ENCODE peak calls at places on chromosome 14, in four cellular contexts. H is psoas muscle, Y is aorta, M is HFF-Myc. K is an unnamed sample.

GRCh38 chr14:56751471-56751870 is 58.8 kb downstream of the OTX2 start:
- DNase-seq in H (no peak), Y (no peak), M (no peak), K (no peak)

GRCh38 chr14:72060917-72061316 is 128.7 kb downstream of the RGS6 start:
- DNase-seq in Y (no peak), H (no peak), M (no peak), K (no peak)

GRCh38 chr14:71725802-71726638 is 206.2 kb upstream of the RGS6 start:
- DNase-seq in Y (no peak), M (peak; percentile 58), H (no peak), K (no peak)

GRCh38 chr14:102076793-102077759 is 9.8 kb downstream of the HSP90AA1 start:
- DNase-seq in M (no peak), H (peak; percentile 11), Y (no peak), K (no peak)

GRCh38 chr14:68060198-68060597 is 240.6 kb downstream of the RAD51B start:
- DNase-seq in H (no peak), Y (no peak), M (no peak), K (no peak)

GRCh38 chr14:22871962-22872832 is 657 bp downstream of the LRP10 start:
- DNase-seq in M (no peak), Y (peak; percentile 85), H (peak; percentile 86), K (no peak)

GRCh38 chr14:72828604-72829003 is 65.3 kb downstream of the DPF3 start:
- DNase-seq in M (no peak), Y (no peak), H (peak; percentile 58), K (no peak)

GRCh38 chr14:92366237-92366636 is 43.3 kb downstream of the SLC24A4 start:
- DNase-seq in Y (no peak), M (no peak), H (no peak), K (no peak)

GRCh38 chr14:36052063-36052462 is 124.5 kb downstream of the PTCSC3 start:
- DNase-seq in Y (no peak), M (no peak), H (no peak), K (no peak)

GRCh38 chr14:23550827-23551265 is 719 bp downstream of the ZFHX2 start:
- DNase-seq in H (no peak), Y (no peak), M (no peak), K (no peak)

GRCh38 chr14:68546839-68547238 is 246.0 kb downstream of the ZFP36L1 start:
- DNase-seq in M (no peak), Y (no peak), H (peak; percentile 66), K (peak; percentile 59)

GRCh38 chr14:32620724-32621123 is 291.6 kb downstream of the AKAP6 start:
- DNase-seq in H (no peak), Y (no peak), M (no peak), K (no peak)

GRCh38 chr14:50013198-50013918 is 103.0 kb downstream of the VCPKMT start:
- DNase-seq in Y (no peak), H (no peak), M (no peak), K (no peak)

GRCh38 chr14:99758121-99758871 is 34.9 kb upstream of the EML1 start:
- DNase-seq in M (peak; percentile 86), H (no peak), Y (peak; percentile 42), K (peak; percentile 86)

GRCh38 chr14:49314756-49315155 is 271.4 kb downstream of the RPS29 start:
- DNase-seq in M (no peak), H (no peak), Y (no peak), K (no peak)

GRCh38 chr14:38098074-38098846 is 109.4 kb upstream of the SSTR1 start:
- DNase-seq in M (no peak), H (no peak), Y (peak; percentile 34), K (peak; percentile 73)

GRCh38 chr14:92719421-92719820 is 29.0 kb downstream of the LGMN start:
- DNase-seq in M (no peak), H (no peak), Y (no peak), K (no peak)

GRCh38 chr14:97056086-97056485 is 258.9 kb downstream of the VRK1 start:
- DNase-seq in Y (no peak), H (no peak), M (no peak), K (no peak)

GRCh38 chr14:34069854-34070582 is 119.1 kb upstream of the EGLN3 start:
- DNase-seq in M (no peak), Y (no peak), H (no peak), K (no peak)

GRCh38 chr14:80211143-80212024 is at the start of gene DIO2:
- DNase-seq in Y (peak; percentile 65), H (peak; percentile 60), M (peak; percentile 17), K (no peak)

GRCh38 chr14:31339743-31340142 is 80.6 kb downstream of the HEATR5A start:
- DNase-seq in H (no peak), M (no peak), Y (no peak), K (no peak)

GRCh38 chr14:63727231-63727735 is 582 bp downstream of the SGPP1 start:
- DNase-seq in M (no peak), Y (peak; percentile 64), H (peak; percentile 73), K (no peak)

GRCh38 chr14:42994001-42994736 is 1387.5 kb downstream of the LRFN5 start:
- DNase-seq in H (no peak), M (peak; percentile 26), Y (no peak), K (peak; percentile 29)

GRCh38 chr14:34035177-34035933 is 84.5 kb upstream of the EGLN3 start:
- DNase-seq in Y (no peak), M (no peak), H (no peak), K (no peak)

GRCh38 chr14:24343795-24344660 is 4.2 kb upstream of the RIPK3 start:
- DNase-seq in H (no peak), M (no peak), Y (no peak), K (no peak)

GRCh38 chr14:93924592-93925355 is 2.4 kb upstream of the FAM181A start:
- DNase-seq in H (peak; percentile 34), M (no peak), Y (no peak), K (no peak)

GRCh38 chr14:85444685-85445084 is 85.3 kb upstream of the FLRT2 start:
- DNase-seq in H (no peak), Y (no peak), M (peak; percentile 33), K (no peak)

GRCh38 chr14:31194661-31195060 is 12.9 kb downstream of the HECTD1 start:
- DNase-seq in Y (no peak), H (no peak), M (no peak), K (no peak)

GRCh38 chr14:91731018-91731417 is 868 bp downstream of the CATSPERB start:
- DNase-seq in H (no peak), M (no peak), Y (no peak), K (no peak)

GRCh38 chr14:68627868-68628604 is 164.8 kb downstream of the ZFP36L1 start:
- DNase-seq in H (no peak), M (no peak), Y (peak; percentile 63), K (no peak)

GRCh38 chr14:47539065-47539464 is 136.3 kb downstream of the MDGA2 start:
- DNase-seq in H (no peak), Y (no peak), M (no peak), K (no peak)

GRCh38 chr14:56996721-56997399 is 186.6 kb upstream of the OTX2 start:
- DNase-seq in Y (no peak), H (no peak), M (no peak), K (no peak)

GRCh38 chr14:55109846-55110245 is 19.2 kb upstream of the LGALS3 start:
- DNase-seq in H (no peak), Y (no peak), M (no peak), K (no peak)

GRCh38 chr14:74571441-74571841 is 40.6 kb downstream of the LTBP2 start:
- DNase-seq in Y (peak; percentile 80), M (no peak), H (peak; percentile 64), K (no peak)

GRCh38 chr14:92577321-92577742 is 63.8 kb downstream of the RIN3 start:
- DNase-seq in Y (no peak), H (no peak), M (no peak), K (no peak)

GRCh38 chr14:65462411-65462810 is 49.9 kb downstream of the FUT8 start:
- DNase-seq in M (peak; percentile 19), H (no peak), Y (no peak), K (peak; percentile 49)

GRCh38 chr14:26032348-26032747 is 565.5 kb downstream of the NOVA1 start:
- DNase-seq in Y (no peak), M (no peak), H (no peak), K (no peak)

GRCh38 chr14:54450535-54450934 is 9.4 kb upstream of the CNIH1 start:
- DNase-seq in H (no peak), M (peak; percentile 86), Y (no peak), K (no peak)

GRCh38 chr14:31592619-31593018 is 31.4 kb downstream of the NUBPL start:
- DNase-seq in Y (no peak), M (no peak), H (no peak), K (no peak)

GRCh38 chr14:61456720-61457119 is 135.3 kb downstream of the PRKCH start:
- DNase-seq in M (peak; percentile 43), H (peak; percentile 82), Y (peak; percentile 87), K (no peak)
- H3K4me3 ChIP-seq in M (no peak overlapping the region), H (no peak overlapping the region), Y (no peak overlapping the region), K (no peak overlapping the region)

DNA sequence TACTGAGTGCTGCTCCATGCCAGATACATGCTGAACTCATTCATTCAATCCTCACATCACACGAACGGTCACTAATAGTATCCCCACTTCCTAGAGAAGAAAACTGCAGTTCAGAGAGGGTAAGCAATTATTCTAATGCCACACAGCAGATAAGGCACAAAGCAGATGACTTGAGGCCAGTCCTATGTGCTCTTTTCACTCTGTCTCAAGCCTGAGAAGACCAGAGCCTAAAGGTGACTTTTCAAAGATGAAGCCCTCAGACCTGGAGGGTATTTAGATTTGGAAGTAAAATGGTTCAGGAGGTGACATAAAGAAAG is 108.0 kb upstream of the HIF1A start:
- DNase-seq in Y (no peak), H (no peak), M (no peak), K (no peak)
- H3K4me3 ChIP-seq in Y (no peak overlapping the region), H (no peak overlapping the region), M (no peak overlapping the region), K (no peak overlapping the region)

DNA sequence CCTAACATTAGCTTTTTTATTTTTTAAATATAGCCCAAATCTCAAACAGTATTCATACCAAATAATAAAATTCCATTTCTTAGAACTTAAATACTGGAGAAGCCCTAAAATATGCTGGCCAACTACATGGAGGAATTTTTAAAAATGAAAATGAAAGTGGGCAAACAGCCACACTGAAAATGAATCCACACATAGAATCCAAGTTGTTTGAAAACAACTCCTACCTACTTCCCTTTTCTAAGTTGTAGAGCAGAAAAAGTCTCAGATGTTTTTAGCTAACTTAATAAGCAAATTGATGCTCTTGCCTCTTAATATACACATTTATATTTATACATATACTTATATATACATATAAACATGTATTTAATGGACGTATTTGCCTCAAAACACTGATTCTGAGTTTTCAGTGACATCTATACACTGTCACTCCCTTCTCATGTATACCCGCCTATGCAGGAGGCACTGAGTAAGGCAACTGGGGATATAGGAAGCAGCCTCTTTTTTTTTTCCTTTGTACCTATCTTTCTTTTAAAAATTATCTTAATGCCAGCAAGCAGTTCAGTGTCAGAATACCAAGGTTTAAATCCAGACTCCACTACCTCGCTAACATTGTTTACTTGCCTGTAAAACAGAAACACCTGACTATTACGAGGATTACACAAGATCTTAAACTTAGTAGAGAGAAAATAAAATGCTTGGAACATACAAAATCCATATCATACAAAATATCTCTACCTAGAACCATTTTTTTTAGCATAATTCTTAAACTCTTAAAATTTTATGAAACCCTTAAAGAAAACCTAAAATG is 13.3 kb downstream of the DICER1 start:
- DNase-seq in Y (no peak), M (no peak), H (no peak), K (no peak)
- H3K4me3 ChIP-seq in Y (no peak overlapping the region), M (no peak overlapping the region), H (peak overlapping the region; percentile 26), K (no peak overlapping the region)

GRCh38 chr14:77270361-77271112 is 469 bp downstream of the NGB start:
- DNase-seq in H (no peak), Y (no peak), M (no peak), K (no peak)
- H3K4me3 ChIP-seq in H (peak overlapping the region; percentile 11), Y (no peak overlapping the region), M (no peak overlapping the region), K (no peak overlapping the region)

GRCh38 chr14:104224516-104225281 is 86.3 kb downstream of the KIF26A start:
- DNase-seq in M (no peak), Y (no peak), H (peak; percentile 51), K (no peak)
- H3K4me3 ChIP-seq in M (no peak overlapping the region), Y (no peak overlapping the region), H (no peak overlapping the region), K (no peak overlapping the region)

K was measured in AG04449.